ENCODE peak calls at places on chromosomes 2 and 18, in seven cellular contexts. B, U, L, M, Q, J and O are unnamed samples.

GRCh38 chr2:28268386-28268785 is 124.3 kb upstream of the FOSL2 start:
- DNase-seq in B (no peak), U (no peak), L (no peak), M (no peak), Q (no peak), J (no peak), O (no peak)

GRCh38 chr2:113211226-113212105 is 37.7 kb downstream of the PSD4 start:
- DNase-seq in B (peak; percentile 59), U (no peak), L (no peak), M (peak; percentile 82), Q (peak; percentile 36), J (no peak), O (no peak)

GRCh38 chr2:200168641-200169265 is 137.7 kb upstream of the SPATS2L start:
- DNase-seq in B (no peak), U (no peak), L (no peak), M (no peak), Q (no peak), J (no peak), O (no peak)

GRCh38 chr18:1760901-1761300 is 810.4 kb downstream of the METTL4 start:
- DNase-seq in B (no peak), U (no peak), L (no peak), M (peak; percentile 85), Q (no peak), J (no peak), O (no peak)

GRCh38 chr18:45106331-45106774 is 425.7 kb downstream of the SETBP1 start:
- DNase-seq in B (no peak), U (peak; percentile 91), L (no peak), M (peak; percentile 3), Q (no peak), J (no peak), O (peak; percentile 48)

GRCh38 chr2:226447896-226448295 is 351.7 kb downstream of the IRS1 start:
- DNase-seq in B (no peak), U (no peak), L (no peak), M (peak; percentile 84), Q (no peak), J (no peak), O (no peak)

GRCh38 chr2:148720501-148720998 is 76.0 kb downstream of the EPC2 start:
- DNase-seq in B (no peak), U (no peak), L (no peak), M (no peak), Q (peak; percentile 5), J (no peak), O (no peak)

GRCh38 chr18:63306819-63307554 is 12.6 kb downstream of the BCL2 start:
- DNase-seq in B (no peak), U (no peak), L (no peak), M (no peak), Q (no peak), J (no peak), O (no peak)

GRCh38 chr2:30358822-30359221 is 88.2 kb upstream of the LCLAT1 start:
- DNase-seq in B (peak; percentile 47), U (no peak), L (no peak), M (no peak), Q (no peak), J (no peak), O (no peak)

GRCh38 chr2:69616755-69617154 is 26.8 kb downstream of the AAK1 start:
- DNase-seq in B (no peak), U (peak; percentile 62), L (no peak), M (peak; percentile 63), Q (no peak), J (no peak), O (peak; percentile 35)

GRCh38 chr18:58045265-58046086 is 1.4 kb downstream of the NEDD4L start:
- DNase-seq in B (no peak), U (peak; percentile 7), L (peak; percentile 80), M (peak; percentile 86), Q (no peak), J (peak; percentile 81), O (peak; percentile 20)

GRCh38 chr2:72745679-72746368 is 80.0 kb downstream of the EXOC6B start:
- DNase-seq in B (no peak), U (peak; percentile 69), L (no peak), M (peak; percentile 85), Q (peak; percentile 41), J (no peak), O (no peak)

GRCh38 chr2:231487197-231487596 is 22.9 kb upstream of the NCL start:
- DNase-seq in B (no peak), U (no peak), L (no peak), M (no peak), Q (no peak), J (no peak), O (no peak)

GRCh38 chr2:7609556-7610323 is 692.5 kb downstream of the RNF144A start:
- DNase-seq in B (no peak), U (no peak), L (no peak), M (no peak), Q (no peak), J (no peak), O (no peak)

GRCh38 chr2:142865924-142866323 is 11.5 kb upstream of the KYNU start:
- DNase-seq in B (no peak), U (peak; percentile 79), L (no peak), M (no peak), Q (no peak), J (no peak), O (no peak)

GRCh38 chr2:13858626-13859025 is 773.9 kb upstream of the LRATD1 start:
- DNase-seq in B (no peak), U (no peak), L (no peak), M (peak; percentile 48), Q (no peak), J (no peak), O (no peak)

GRCh38 chr18:32577561-32577960 is 106.9 kb upstream of the GAREM1 start:
- DNase-seq in B (no peak), U (no peak), L (no peak), M (no peak), Q (no peak), J (no peak), O (no peak)

GRCh38 chr2:55111570-55112228 is 61.4 kb upstream of the RTN4 start:
- DNase-seq in B (peak; percentile 94), U (peak; percentile 100), L (no peak), M (peak; percentile 89), Q (peak; percentile 60), J (peak; percentile 88), O (no peak)

GRCh38 chr2:152452256-152452973 is 117.4 kb downstream of the FMNL2 start:
- DNase-seq in B (no peak), U (no peak), L (no peak), M (no peak), Q (no peak), J (no peak), O (no peak)

DNA sequence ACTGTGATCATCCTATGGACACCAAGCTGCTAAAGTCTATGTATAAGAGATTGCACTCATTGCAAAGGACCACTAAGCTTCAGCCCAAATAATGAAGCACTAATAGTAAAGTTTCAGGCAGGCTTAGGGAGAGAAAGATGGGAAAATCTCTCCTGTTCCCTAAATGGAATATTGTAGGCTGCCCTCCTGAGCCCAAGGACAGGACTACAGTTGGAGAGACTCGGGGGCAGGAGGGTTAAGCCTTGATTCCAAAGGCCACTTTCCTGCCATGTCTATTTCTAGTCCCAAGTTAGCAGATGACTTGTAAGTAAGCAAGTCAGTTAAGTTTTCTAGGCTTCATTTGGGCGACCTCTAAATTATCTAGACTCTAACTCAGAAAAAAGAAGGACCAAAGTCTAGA is 9.0 kb downstream of the TMEM247 start:
- DNase-seq in B (no peak), U (no peak), L (no peak), M (no peak), Q (no peak), J (no peak), O (no peak)
- TF ChIP-seq CTCF in B (no peak), U (no peak), L (no peak), M (peak; percentile 37), Q (no peak), J (no peak), O (no peak)

DNA sequence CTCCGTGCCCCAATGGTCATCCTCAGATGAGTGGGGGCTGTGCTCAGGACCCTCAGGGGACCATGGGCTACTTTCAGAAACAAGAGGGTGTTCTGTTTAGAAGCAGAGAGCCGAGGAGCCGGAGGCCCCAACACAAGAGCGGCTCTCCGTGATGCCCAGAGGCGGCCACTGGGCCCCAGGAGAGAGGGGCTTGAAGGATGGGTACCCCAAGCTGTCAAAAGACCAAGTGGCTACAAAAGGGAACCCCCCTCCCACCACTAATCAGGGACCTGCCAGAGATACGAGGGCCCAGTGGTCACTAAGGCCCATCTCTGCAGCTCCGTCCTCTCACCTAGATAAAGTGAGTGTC is 93.6 kb downstream of the HDAC4 start:
- DNase-seq in B (no peak), U (no peak), L (no peak), M (no peak), Q (no peak), J (no peak), O (no peak)
- TF ChIP-seq CTCF in B (no peak), U (no peak), L (no peak), M (no peak), Q (no peak), J (no peak), O (no peak)

GRCh38 chr18:7758764-7759163 is 191.6 kb downstream of the PTPRM start:
- DNase-seq in B (no peak), U (no peak), L (no peak), M (no peak), Q (no peak), J (no peak), O (no peak)

GRCh38 chr18:7757175-7757574 is 190.1 kb downstream of the PTPRM start:
- DNase-seq in B (no peak), U (no peak), L (no peak), M (peak; percentile 68), Q (no peak), J (no peak), O (no peak)

GRCh38 chr18:7754725-7755181 is 187.6 kb downstream of the PTPRM start:
- DNase-seq in B (no peak), U (no peak), L (no peak), M (no peak), Q (no peak), J (no peak), O (no peak)

GRCh38 chr18:7754258-7754657 is 187.1 kb downstream of the PTPRM start:
- DNase-seq in B (no peak), U (no peak), L (no peak), M (peak; percentile 15), Q (no peak), J (no peak), O (no peak)

DNA sequence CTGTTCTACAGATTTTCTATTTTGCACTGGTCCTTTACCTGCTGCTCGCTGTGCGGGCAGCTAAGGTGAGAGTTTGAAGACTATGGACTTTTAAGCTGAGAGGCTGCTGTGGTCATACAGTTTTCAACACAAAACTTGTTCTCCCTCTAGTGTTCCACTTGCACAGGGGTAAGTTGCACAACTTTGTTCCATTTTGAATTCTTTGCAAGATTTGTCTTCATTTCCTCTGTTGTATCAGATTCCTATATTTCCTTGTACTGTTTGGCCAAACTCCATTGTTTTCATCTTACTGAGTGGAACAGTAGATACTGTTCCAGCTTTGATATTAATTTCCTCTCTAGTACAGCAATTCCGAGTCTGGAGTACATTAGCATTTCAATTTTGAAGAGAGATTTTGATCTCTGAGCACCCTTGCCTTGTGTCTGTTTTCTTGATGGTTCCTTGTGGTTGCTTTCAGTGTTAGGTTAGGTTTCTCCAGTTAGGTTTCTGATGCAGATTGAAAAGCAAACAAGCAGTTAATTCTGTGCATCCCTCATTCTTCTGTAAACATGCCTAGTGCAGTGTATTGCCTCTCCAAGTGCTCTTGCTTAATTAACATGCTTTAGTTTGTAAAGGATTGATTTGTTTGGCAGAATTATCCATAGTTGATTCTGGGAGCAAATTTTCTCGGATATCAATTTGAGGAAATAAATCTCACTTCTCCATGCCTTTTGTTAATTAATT is 188.8 kb downstream of the PTPRM start:
- DNase-seq in B (no peak), U (no peak), L (no peak), M (no peak), Q (no peak), J (no peak), O (no peak)
- TF ChIP-seq CTCF in B (peak; percentile 33), U (no peak), L (peak; percentile 8), M (peak; percentile 31), Q (peak; percentile 6), J (no peak), O (no peak)

GRCh38 chr2:236517463-236518077 is 52.1 kb upstream of the ACKR3 start:
- DNase-seq in B (no peak), U (no peak), L (no peak), M (no peak), Q (no peak), J (no peak), O (no peak)
- TF ChIP-seq CTCF in B (no peak), U (no peak), L (no peak), M (no peak), Q (no peak), J (no peak), O (no peak)